ENCODE peak calls at places on chromosomes 6 and 20, in five cellular contexts. A is stomach, H is transverse colon, B is HL-60, O is upper lobe of left lung. F is an unnamed sample.

GRCh38 chr20:57030611-57031600 is 235.5 kb downstream of the BMP7 start:
- DNase-seq in O (no peak), A (no peak), H (no peak), B (no peak), F (no peak)

GRCh38 chr6:111052171-111052570 is 35.1 kb upstream of the SLC16A10 start:
- DNase-seq in A (no peak), O (no peak), H (no peak), B (no peak), F (no peak)

GRCh38 chr20:43032459-43032858 is 157.2 kb downstream of the PTPRT start:
- DNase-seq in H (no peak), O (no peak), B (no peak), A (no peak), F (no peak)

GRCh38 chr6:3222506-3223038 is 4.9 kb downstream of the TUBB2B start:
- DNase-seq in B (no peak), O (no peak), A (no peak), H (no peak), F (no peak)

GRCh38 chr6:106160189-106160588 is 74.1 kb downstream of the PRDM1 start:
- DNase-seq in A (no peak), B (no peak), O (no peak), H (no peak), F (no peak)

GRCh38 chr6:150770631-150771030 is 94.9 kb upstream of the MTHFD1L start:
- DNase-seq in H (no peak), A (no peak), O (no peak), B (no peak), F (no peak)

GRCh38 chr6:168013250-168013915 is 15.9 kb downstream of the KIF25 start:
- DNase-seq in H (no peak), O (no peak), A (no peak), B (no peak), F (peak; percentile 55)

GRCh38 chr20:60752741-60753420 is 499.2 kb upstream of the CDH4 start:
- DNase-seq in A (no peak), B (no peak), O (no peak), H (no peak), F (peak; percentile 64)

GRCh38 chr20:1341561-1342265 is 12.8 kb upstream of the SDCBP2 start:
- DNase-seq in B (no peak), H (no peak), O (no peak), A (no peak), F (peak; percentile 37)

GRCh38 chr6:24919404-24919892 is 16.3 kb downstream of the RIPOR2 start:
- DNase-seq in H (no peak), B (no peak), O (no peak), A (no peak), F (peak; percentile 34)

GRCh38 chr6:142271476-142271875 is 30.3 kb upstream of the ADGRG6 start:
- DNase-seq in O (no peak), H (no peak), A (no peak), B (no peak), F (no peak)

DNA sequence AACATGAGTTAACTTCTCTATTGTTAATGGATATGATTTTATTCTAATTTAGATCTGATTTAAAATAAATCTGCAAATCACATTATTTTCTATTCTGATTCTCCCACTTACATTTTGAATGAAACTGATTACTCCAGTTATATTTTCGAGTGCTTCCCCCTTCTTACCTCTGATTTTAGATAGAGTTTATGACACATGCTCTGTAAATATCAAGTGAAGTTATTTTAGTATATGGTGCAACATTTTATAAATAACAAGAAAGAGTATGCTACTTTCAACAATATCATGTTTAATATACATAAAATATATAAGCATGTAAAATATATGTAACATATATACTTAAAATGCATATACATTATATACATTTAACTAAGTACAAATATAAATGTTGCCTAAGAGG is 38.9 kb downstream of the PLCB1 start:
- DNase-seq in A (no peak), B (no peak), O (no peak), H (no peak), F (no peak)
- TF ChIP-seq CTCF in A (no peak), B (no peak), O (no peak), H (no peak), F (no peak)

DNA sequence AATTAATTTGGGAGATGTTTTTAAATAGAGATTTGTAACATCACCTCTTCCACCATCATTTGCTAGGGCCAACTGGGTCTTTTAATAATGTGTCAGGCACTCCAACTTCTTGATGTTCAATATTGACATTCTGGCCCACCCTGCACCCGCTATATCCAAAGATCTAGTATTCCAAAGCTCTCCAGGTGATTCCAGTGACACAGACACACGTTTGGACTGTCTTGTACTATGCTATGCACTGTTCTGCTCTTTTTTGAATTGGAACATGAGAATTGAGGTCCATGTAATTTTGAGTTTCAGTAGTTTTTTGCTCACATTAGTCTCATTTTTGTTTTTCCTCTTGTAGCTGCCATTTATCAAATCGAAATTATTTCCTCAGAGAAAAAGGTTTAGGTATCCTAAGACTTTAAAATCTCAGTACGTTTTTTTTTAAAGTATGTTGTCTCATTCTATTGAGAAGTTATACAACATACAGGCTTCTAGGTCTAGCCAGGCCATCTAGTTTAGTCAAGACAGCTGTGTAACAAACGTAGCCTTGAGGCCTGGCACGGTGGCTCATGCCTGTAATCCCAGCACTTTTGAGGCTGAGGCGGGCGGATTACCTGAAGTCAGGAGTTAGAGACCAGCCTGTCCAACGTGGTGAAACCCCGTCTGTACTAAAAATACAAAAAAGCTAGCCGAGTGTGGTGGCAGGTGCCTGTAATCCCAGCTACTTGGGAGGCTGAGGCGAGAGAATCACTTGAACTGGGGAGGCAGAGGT is 3.1 kb downstream of the BICRAL start:
- DNase-seq in B (no peak), O (no peak), H (no peak), A (no peak), F (no peak)
- TF ChIP-seq POLR2AphosphoS5 in B (no peak), O (no peak), H (no peak), A (no peak), F (no peak)

GRCh38 chr6:148461247-148461646 is 118.6 kb downstream of the SASH1 start:
- DNase-seq in A (no peak), B (no peak), H (no peak), O (no peak), F (no peak)
- H3K27ac ChIP-seq in A (no peak overlapping the region), B (no peak overlapping the region), H (no peak overlapping the region), O (no peak overlapping the region), F (peak overlapping the region; percentile 15)

GRCh38 chr6:61887425-61887824 is 398.6 kb downstream of the KHDRBS2 start:
- DNase-seq in A (no peak), B (no peak), O (no peak), H (no peak), F (no peak)

GRCh38 chr6:61886608-61887259 is 399.3 kb downstream of the KHDRBS2 start:
- DNase-seq in A (no peak), B (no peak), H (no peak), O (no peak), F (no peak)
- TF ChIP-seq CTCF in A (no peak), B (no peak), H (no peak), O (no peak), F (no peak)

GRCh38 chr6:30781362-30781696 is 37.0 kb upstream of the IER3 start:
- DNase-seq in B (no peak), A (no peak), O (no peak), H (no peak), F (no peak)

GRCh38 chr6:30779850-30780641 is 35.7 kb upstream of the IER3 start:
- DNase-seq in A (no peak), B (no peak), O (no peak), H (no peak), F (no peak)

GRCh38 chr6:30780642-30780920 is 36.2 kb upstream of the IER3 start:
- DNase-seq in H (no peak), O (no peak), B (no peak), A (no peak), F (no peak)

GRCh38 chr6:30782425-30783014 is 38.2 kb upstream of the IER3 start:
- DNase-seq in O (no peak), B (no peak), H (no peak), A (no peak), F (no peak)

DNA sequence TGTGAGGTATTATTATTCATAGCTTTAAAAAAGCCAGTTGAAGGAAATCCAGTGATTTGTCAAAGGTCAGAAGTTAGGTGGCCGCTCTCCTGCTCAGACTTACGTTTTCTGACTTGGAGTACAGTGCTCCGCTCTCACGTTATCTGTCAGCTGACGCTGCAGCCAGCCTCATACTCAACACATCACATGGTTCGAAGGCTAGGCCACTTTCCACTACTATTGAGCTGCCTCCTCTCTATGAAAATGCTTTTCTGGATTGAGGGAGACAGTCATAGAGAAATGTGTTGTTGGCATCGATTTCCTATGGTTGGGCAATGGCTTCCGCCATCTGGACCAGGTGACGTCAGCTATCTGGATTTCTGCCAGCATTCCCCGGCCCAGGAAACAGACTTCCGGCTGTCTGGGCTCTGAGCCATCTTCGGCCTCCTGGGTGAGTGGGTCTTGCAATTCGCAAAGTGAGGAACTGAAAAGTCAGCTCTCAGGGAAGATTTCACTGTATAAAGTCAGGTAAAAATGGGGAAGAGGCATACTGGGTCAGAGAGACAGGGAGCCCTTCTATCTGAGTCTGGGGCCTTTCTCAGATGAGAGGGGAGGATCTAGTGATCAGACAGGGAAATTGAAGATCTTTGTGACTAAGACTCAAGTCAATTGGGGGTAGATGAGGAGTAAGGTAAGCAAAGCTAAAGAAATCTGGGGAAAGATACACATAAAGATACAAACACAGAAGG is 37.5 kb upstream of the IER3 start:
- DNase-seq in O (no peak), H (peak; percentile 96), B (peak; percentile 97), A (peak; percentile 97), F (peak; percentile 99)
- TF ChIP-seq POLR2AphosphoS5 in O (peak; percentile 94), H (peak; percentile 91), B (peak; percentile 100), A (peak; percentile 90), F (peak; percentile 89)

DNA sequence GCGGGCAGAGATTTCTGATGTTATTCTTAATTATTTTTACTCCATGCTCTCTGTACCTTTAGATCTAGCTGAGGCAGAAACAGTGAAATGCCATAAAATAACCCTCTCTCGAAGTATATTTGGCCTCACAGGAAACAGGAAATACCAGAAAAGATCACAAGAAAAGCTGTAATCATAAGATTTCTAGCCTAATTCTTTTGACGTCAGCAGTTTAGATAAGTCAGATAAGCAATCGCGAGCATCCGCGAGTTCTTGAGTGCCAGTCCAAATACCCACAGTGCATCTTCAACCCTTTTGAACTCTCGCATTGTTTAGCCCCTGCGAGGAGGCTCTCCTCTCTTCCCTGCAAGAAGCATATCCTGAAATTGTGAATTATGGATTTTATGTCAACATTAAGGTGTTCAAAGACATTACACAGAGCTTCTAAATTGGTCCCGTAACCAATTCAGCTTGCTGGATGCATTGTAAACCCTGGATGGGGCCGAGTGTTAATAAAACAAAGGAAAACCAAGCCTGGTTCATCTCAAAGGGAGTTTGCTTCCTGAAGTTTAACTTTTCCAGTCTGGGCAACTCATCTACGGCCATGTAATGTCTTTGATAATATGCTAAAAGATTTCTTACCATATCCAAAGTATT is 198.9 kb downstream of the MTFR2 start:
- DNase-seq in B (no peak), A (no peak), H (no peak), O (no peak), F (no peak)
- H3K27ac ChIP-seq in B (no peak overlapping the region), A (peak overlapping the region; percentile 69), H (peak overlapping the region; percentile 32), O (peak overlapping the region; percentile 42), F (peak overlapping the region; percentile 82)

GRCh38 chr20:32980131-32980941 is 23.9 kb downstream of the SUN5 start:
- DNase-seq in A (no peak), B (no peak), H (no peak), O (no peak), F (no peak)
- TF ChIP-seq CTCF in A (no peak), B (no peak), H (no peak), O (no peak), F (no peak)